ENCODE peak calls at places on chromosome X, in four cellular contexts. One of them, this sample, is unnamed.

GRCh38 chrX:130118396-130118795 is 8.1 kb upstream of the ELF4 start:
- DNase-seq in cardiac muscle cell: no peak
- DNase-seq in fibroblast of lung: peak; percentile 89
- DNase-seq in Peyer's patch: no peak
- DNase-seq in this sample: no peak

GRCh38 chrX:63922221-63922620 is 137.2 kb upstream of the ARHGEF9 start:
- DNase-seq in cardiac muscle cell: no peak
- DNase-seq in fibroblast of lung: peak; percentile 8
- DNase-seq in Peyer's patch: no peak
- DNase-seq in this sample: no peak

GRCh38 chrX:106931831-106932491 is 11.8 kb downstream of the CLDN2 start:
- DNase-seq in cardiac muscle cell: peak; percentile 39
- DNase-seq in fibroblast of lung: peak; percentile 54
- DNase-seq in Peyer's patch: no peak
- DNase-seq in this sample: no peak

GRCh38 chrX:323721-324628 is 5.4 kb upstream of the GTPBP6 start:
- DNase-seq in cardiac muscle cell: peak; percentile 74
- DNase-seq in fibroblast of lung: peak; percentile 81
- DNase-seq in Peyer's patch: peak; percentile 79
- DNase-seq in this sample: no peak

GRCh38 chrX:130155564-130155963 is 10.1 kb downstream of the AIFM1 start:
- DNase-seq in cardiac muscle cell: no peak
- DNase-seq in fibroblast of lung: peak; percentile 55
- DNase-seq in Peyer's patch: no peak
- DNase-seq in this sample: no peak

GRCh38 chrX:85084770-85085393 is 81.2 kb downstream of the APOOL start:
- DNase-seq in cardiac muscle cell: peak; percentile 17
- DNase-seq in fibroblast of lung: peak; percentile 25
- DNase-seq in Peyer's patch: peak; percentile 78
- DNase-seq in this sample: peak; percentile 20

GRCh38 chrX:110383414-110383813 is 24.8 kb downstream of the RTL9 start:
- DNase-seq in cardiac muscle cell: no peak
- DNase-seq in fibroblast of lung: peak; percentile 92
- DNase-seq in Peyer's patch: no peak
- DNase-seq in this sample: no peak

GRCh38 chrX:110086916-110087484 is 84.1 kb downstream of the TMEM164 start:
- DNase-seq in cardiac muscle cell: no peak
- DNase-seq in fibroblast of lung: peak; percentile 95
- DNase-seq in Peyer's patch: no peak
- DNase-seq in this sample: no peak

GRCh38 chrX:96791559-96791958 is 92.1 kb upstream of the RPA4 start:
- DNase-seq in cardiac muscle cell: no peak
- DNase-seq in fibroblast of lung: peak; percentile 81
- DNase-seq in Peyer's patch: no peak
- DNase-seq in this sample: no peak

GRCh38 chrX:71558920-71559319 is 19.3 kb upstream of the GCNA start:
- DNase-seq in cardiac muscle cell: no peak
- DNase-seq in fibroblast of lung: no peak
- DNase-seq in Peyer's patch: no peak
- DNase-seq in this sample: no peak

GRCh38 chrX:71550578-71550977 is 17.7 kb downstream of the OGT start:
- DNase-seq in cardiac muscle cell: no peak
- DNase-seq in fibroblast of lung: no peak
- DNase-seq in Peyer's patch: no peak
- DNase-seq in this sample: no peak

GRCh38 chrX:71556026-71556425 is 22.2 kb upstream of the GCNA start:
- DNase-seq in cardiac muscle cell: no peak
- DNase-seq in fibroblast of lung: no peak
- DNase-seq in Peyer's patch: no peak
- DNase-seq in this sample: no peak
- H3K36me3 ChIP-seq in cardiac muscle cell: peaks cover 26% of the 10 kb centered on the region
- H3K36me3 ChIP-seq in fibroblast of lung: no peaks in the 10 kb centered on the region
- H3K36me3 ChIP-seq in Peyer's patch: peaks cover 2% of the 10 kb centered on the region
- H3K36me3 ChIP-seq in this sample: peaks cover 31% of the 10 kb centered on the region

GRCh38 chrX:13248867-13249521 is 70.9 kb downstream of the ATXN3L start:
- DNase-seq in cardiac muscle cell: no peak
- DNase-seq in fibroblast of lung: peak; percentile 33
- DNase-seq in Peyer's patch: no peak
- DNase-seq in this sample: no peak
- H3K27ac ChIP-seq in cardiac muscle cell: no peak overlapping the region
- H3K27ac ChIP-seq in fibroblast of lung: no peak overlapping the region
- H3K27ac ChIP-seq in Peyer's patch: no peak overlapping the region
- H3K27ac ChIP-seq in this sample: no peak overlapping the region

DNA sequence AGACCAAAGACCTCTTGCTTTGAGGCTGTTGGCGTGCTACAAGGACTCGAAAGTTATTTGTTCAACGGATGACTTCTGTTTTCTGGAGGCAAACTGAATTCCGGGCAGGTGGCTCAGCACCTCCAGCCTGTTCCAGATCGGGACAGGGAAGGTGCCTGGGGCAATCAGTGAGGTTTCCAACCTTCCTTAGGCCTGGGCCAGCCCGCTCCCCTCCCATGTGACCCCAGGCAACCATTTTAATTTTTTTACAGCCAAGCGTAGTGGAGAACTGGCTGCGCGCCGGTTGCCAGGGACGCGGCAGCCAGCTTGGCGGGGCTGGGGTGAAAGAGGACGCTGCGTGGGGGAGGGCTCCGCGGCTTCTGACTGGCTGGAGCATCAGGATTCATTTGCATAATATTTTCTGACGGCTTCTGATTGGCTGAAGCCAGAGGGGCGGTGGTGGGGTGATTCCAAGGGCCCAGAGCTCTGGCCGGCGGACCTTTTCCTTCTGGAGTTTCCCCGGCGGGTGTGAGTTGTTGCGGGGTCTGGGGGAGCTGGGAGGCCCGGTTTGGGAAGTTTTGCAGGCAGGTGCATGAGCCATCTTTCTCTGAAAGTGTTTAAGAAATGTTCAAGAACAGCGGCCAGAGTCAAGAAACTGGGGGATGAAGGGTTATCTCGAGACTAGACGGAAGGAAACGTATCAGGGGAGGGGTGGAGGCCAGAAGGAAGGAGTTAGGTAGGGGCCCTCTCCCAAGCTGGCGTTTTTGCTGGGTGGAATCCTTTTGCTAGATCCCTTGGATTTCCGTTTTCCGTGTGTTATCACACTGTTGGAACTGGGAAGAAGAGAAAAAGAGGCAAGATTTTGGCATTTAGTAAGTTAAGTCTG is at the start of gene MID1IP1:
- DNase-seq in cardiac muscle cell: peak; percentile 96
- DNase-seq in fibroblast of lung: peak; percentile 89
- DNase-seq in Peyer's patch: peak; percentile 93
- DNase-seq in this sample: peak; percentile 85
- H3K4me3 ChIP-seq in cardiac muscle cell: peak within 1 kb of the TSS; percentile 74
- H3K4me3 ChIP-seq in fibroblast of lung: peak within 1 kb of the TSS; percentile 92
- H3K4me3 ChIP-seq in Peyer's patch: peak within 1 kb of the TSS; percentile 59
- H3K4me3 ChIP-seq in this sample: peak within 1 kb of the TSS; percentile 72

DNA sequence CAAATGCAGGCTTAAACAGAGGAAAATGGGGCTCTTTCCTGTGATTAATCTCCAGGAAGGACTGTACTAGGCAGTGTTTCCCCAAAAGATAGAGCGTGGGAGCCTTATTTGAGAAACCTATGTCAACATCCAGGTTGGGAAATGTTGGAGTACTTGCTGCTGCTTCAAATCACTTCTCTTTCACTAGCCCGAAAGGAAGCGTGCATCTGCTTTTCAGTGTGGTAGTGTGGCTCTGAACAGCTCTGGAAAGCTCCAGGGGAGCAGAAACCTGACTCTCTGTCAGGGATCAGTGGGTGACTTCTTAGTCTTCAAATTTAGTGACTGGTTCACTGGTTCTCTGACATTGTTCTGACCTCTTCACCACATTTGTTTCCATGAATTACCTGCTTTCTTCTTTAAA is 36.8 kb downstream of the DLG3 start:
- DNase-seq in cardiac muscle cell: peak; percentile 13
- DNase-seq in fibroblast of lung: no peak
- DNase-seq in Peyer's patch: no peak
- DNase-seq in this sample: no peak
- H3K36me3 ChIP-seq in cardiac muscle cell: no peaks in the 10 kb centered on the region
- H3K36me3 ChIP-seq in fibroblast of lung: no peaks in the 10 kb centered on the region
- H3K36me3 ChIP-seq in Peyer's patch: no peaks in the 10 kb centered on the region
- H3K36me3 ChIP-seq in this sample: no peaks in the 10 kb centered on the region

DNA sequence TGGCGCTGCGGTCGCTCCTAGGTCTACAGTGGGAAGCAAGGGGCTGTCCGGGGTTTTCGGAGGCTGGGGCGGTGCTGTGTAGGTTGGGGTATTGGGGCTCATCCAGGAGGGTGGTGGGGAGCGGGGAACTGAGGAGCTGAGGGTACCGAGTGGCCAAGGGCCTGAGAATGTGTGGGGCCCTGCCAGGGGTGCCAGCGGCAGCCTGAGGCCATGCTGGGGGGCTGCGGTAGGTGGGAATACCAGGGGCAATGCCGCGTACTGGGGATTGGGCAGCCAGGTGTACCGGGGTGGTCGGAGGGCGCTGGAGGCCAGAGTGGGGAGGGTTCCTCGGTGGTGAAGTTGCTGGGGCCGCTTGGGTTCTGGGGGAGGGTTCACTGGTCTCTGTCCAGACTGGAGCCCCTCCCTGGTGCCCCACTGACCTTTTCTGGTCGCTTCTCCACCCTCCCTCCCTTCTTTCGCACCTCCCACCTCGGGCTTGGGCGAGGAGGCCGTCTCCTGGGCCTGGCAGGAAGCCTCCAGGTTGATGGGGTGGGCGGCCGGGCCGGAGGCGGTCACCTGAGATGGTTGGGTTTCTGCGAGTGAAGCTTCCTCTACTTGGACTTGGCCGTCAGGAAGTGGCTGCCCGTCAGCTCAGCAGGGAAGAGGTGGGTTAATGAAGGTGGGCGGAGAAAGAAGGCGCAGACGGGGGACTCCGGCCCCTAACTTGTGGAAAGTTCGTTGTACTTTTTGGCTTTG is 891 bp downstream of the AKAP17A start:
- DNase-seq in cardiac muscle cell: peak; percentile 34
- DNase-seq in fibroblast of lung: peak; percentile 22
- DNase-seq in Peyer's patch: no peak
- DNase-seq in this sample: peak; percentile 17
- H3K27ac ChIP-seq in cardiac muscle cell: peak overlapping the region; percentile 92
- H3K27ac ChIP-seq in fibroblast of lung: peak overlapping the region; percentile 80
- H3K27ac ChIP-seq in Peyer's patch: peak overlapping the region; percentile 92
- H3K27ac ChIP-seq in this sample: peak overlapping the region; percentile 76

DNA sequence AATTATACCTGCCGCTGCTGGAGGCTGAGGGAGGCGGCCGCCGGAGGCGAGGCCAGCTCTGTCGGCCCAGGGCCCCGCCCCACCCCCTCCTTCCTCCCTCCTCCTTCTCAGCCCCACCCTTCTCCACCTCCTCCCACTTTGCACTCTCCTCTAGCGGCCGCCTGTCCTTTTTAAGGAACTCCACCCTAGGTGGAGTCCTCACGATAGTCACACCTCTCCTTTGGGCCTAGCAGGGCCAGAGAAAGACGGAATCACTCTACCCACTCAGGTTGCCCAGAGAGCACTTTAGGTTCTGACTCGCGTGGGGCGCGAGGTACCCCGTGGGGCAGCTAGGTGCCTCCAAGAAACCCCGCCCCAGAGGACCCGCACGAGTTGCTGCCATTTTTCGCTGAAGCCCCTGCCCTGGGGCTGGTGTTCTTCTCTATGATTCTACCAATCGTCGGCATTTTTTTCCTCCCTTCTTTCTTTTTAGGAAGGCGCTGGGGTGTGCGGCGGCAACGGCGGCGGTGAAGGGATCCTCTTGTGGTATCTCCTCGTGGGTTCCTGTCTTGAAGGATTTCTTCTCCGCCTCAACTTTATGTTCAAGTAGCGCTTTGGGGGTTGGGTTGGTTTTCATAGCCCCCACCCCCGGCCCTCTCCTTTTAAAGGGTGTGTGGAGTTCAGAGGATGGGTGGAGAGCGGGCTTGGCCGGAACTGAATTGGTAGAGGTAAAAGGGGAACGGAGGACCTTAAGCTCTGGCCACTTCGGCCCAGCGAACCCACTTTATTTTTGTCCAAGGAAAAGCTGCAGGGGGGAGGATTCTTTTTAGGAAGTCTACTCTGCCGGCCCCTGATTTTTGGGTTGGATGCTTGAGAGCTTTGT is at the start of gene KLF8:
- DNase-seq in cardiac muscle cell: peak; percentile 43
- DNase-seq in fibroblast of lung: no peak
- DNase-seq in Peyer's patch: peak; percentile 74
- DNase-seq in this sample: no peak
- H3K4me3 ChIP-seq in cardiac muscle cell: peak within 1 kb of the TSS; percentile 26
- H3K4me3 ChIP-seq in fibroblast of lung: peak within 1 kb of the TSS; percentile 50
- H3K4me3 ChIP-seq in Peyer's patch: peak within 1 kb of the TSS; percentile 37
- H3K4me3 ChIP-seq in this sample: peak within 1 kb of the TSS; percentile 22

GRCh38 chrX:24846551-24847170 is 152.9 kb downstream of the POLA1 start:
- DNase-seq in cardiac muscle cell: no peak
- DNase-seq in fibroblast of lung: peak; percentile 12
- DNase-seq in Peyer's patch: no peak
- DNase-seq in this sample: no peak

DNA sequence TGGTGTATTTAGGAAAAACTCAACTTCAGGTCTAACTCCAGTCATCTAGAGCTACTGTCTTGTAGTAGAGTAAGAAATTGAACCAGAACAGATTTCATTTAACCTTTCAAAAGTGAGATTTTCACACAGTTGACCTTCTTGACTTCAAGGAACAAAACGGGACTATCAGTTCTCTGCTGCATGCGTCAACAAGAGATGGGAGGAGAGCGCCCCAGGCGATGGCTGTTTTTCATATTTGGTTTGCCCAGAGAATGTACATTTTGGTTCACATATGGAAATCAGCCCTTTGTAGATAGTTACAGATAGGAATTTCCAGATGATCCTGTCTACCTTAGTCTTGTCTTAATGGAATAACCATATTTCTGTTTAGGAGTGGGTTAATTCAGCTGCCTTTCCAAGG is 158.1 kb downstream of the POLA1 start:
- DNase-seq in cardiac muscle cell: no peak
- DNase-seq in fibroblast of lung: no peak
- DNase-seq in Peyer's patch: no peak
- DNase-seq in this sample: no peak
- H3K36me3 ChIP-seq in cardiac muscle cell: peaks cover 4% of the 10 kb centered on the region
- H3K36me3 ChIP-seq in fibroblast of lung: no peaks in the 10 kb centered on the region
- H3K36me3 ChIP-seq in Peyer's patch: no peaks in the 10 kb centered on the region
- H3K36me3 ChIP-seq in this sample: no peaks in the 10 kb centered on the region

DNA sequence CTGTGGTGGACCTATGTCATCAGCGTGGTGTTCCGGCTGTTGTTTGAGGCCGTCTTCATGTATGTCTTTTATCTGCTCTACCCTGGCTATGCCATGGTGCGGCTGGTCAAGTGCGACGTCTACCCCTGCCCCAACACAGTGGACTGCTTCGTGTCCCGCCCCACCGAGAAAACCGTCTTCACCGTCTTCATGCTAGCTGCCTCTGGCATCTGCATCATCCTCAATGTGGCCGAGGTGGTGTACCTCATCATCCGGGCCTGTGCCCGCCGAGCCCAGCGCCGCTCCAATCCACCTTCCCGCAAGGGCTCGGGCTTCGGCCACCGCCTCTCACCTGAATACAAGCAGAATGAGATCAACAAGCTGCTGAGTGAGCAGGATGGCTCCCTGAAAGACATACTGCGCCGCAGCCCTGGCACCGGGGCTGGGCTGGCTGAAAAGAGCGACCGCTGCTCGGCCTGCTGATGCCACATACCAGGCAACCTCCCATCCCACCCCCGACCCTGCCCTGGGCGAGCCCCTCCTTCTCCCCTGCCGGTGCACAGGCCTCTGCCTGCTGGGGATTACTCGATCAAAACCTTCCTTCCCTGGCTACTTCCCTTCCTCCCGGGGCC is 1.2 kb downstream of the GJB1 start:
- DNase-seq in cardiac muscle cell: no peak
- DNase-seq in fibroblast of lung: no peak
- DNase-seq in Peyer's patch: no peak
- DNase-seq in this sample: no peak
- H3K27ac ChIP-seq in cardiac muscle cell: no peak overlapping the region
- H3K27ac ChIP-seq in fibroblast of lung: no peak overlapping the region
- H3K27ac ChIP-seq in Peyer's patch: no peak overlapping the region
- H3K27ac ChIP-seq in this sample: no peak overlapping the region

GRCh38 chrX:100408643-100409315 is 1.3 kb downstream of the PCDH19 start:
- DNase-seq in cardiac muscle cell: peak; percentile 35
- DNase-seq in fibroblast of lung: no peak
- DNase-seq in Peyer's patch: no peak
- DNase-seq in this sample: no peak
- H3K4me3 ChIP-seq in cardiac muscle cell: peak overlapping the region; percentile 39
- H3K4me3 ChIP-seq in fibroblast of lung: no peak overlapping the region
- H3K4me3 ChIP-seq in Peyer's patch: peak overlapping the region; percentile 31
- H3K4me3 ChIP-seq in this sample: no peak overlapping the region

This sample was measured in CD8-positive, alpha-beta memory T cell.